ENCODE peak calls at places on chromosome 15, in six cellular contexts. One of them, this sample, is unnamed.

GRCh38 chr15:89332446-89332845 is 2.2 kb downstream of the POLG start:
- DNase-seq in H1: no peak
- DNase-seq in H9: peak; percentile 51
- DNase-seq in trophoblast cell: peak; percentile 23
- DNase-seq in neuronal stem cell: no peak
- DNase-seq in IMR-90: peak; percentile 10
- DNase-seq in this sample: peak; percentile 46

GRCh38 chr15:45469027-45469426 is 53.5 kb downstream of the SLC30A4 start:
- DNase-seq in H1: no peak
- DNase-seq in neuronal stem cell: no peak
- DNase-seq in IMR-90: no peak
- DNase-seq in H9: no peak
- DNase-seq in trophoblast cell: no peak
- DNase-seq in this sample: no peak

GRCh38 chr15:95653361-95653805 is 677.1 kb upstream of the NR2F2 start:
- DNase-seq in H1: no peak
- DNase-seq in IMR-90: no peak
- DNase-seq in trophoblast cell: peak; percentile 69
- DNase-seq in H9: no peak
- DNase-seq in neuronal stem cell: no peak
- DNase-seq in this sample: no peak

GRCh38 chr15:27175479-27176153 is 204.6 kb downstream of the GABRG3 start:
- DNase-seq in H1: no peak
- DNase-seq in neuronal stem cell: no peak
- DNase-seq in IMR-90: no peak
- DNase-seq in H9: peak; percentile 56
- DNase-seq in trophoblast cell: no peak
- DNase-seq in this sample: no peak

GRCh38 chr15:91929509-91929908 is 76.0 kb downstream of the SLCO3A1 start:
- DNase-seq in IMR-90: no peak
- DNase-seq in trophoblast cell: no peak
- DNase-seq in H1: no peak
- DNase-seq in neuronal stem cell: no peak
- DNase-seq in H9: no peak
- DNase-seq in this sample: no peak

GRCh38 chr15:81304226-81304625 is 19.7 kb downstream of the STARD5 start:
- DNase-seq in H1: no peak
- DNase-seq in trophoblast cell: peak; percentile 88
- DNase-seq in neuronal stem cell: no peak
- DNase-seq in H9: no peak
- DNase-seq in IMR-90: peak; percentile 80
- DNase-seq in this sample: peak; percentile 82

GRCh38 chr15:101148881-101149664 is 102.8 kb downstream of the CHSY1 start:
- DNase-seq in H1: no peak
- DNase-seq in neuronal stem cell: no peak
- DNase-seq in H9: no peak
- DNase-seq in trophoblast cell: no peak
- DNase-seq in IMR-90: no peak
- DNase-seq in this sample: no peak

GRCh38 chr15:51982013-51982769 is 10.6 kb upstream of the LEO1 start:
- DNase-seq in trophoblast cell: peak; percentile 90
- DNase-seq in neuronal stem cell: no peak
- DNase-seq in IMR-90: peak; percentile 82
- DNase-seq in H1: no peak
- DNase-seq in H9: no peak
- DNase-seq in this sample: peak; percentile 92

GRCh38 chr15:65576669-65577068 is 34.3 kb downstream of the INTS14 start:
- DNase-seq in trophoblast cell: no peak
- DNase-seq in H9: no peak
- DNase-seq in H1: no peak
- DNase-seq in neuronal stem cell: no peak
- DNase-seq in IMR-90: peak; percentile 57
- DNase-seq in this sample: peak; percentile 60

GRCh38 chr15:60414016-60414682 is 16.4 kb upstream of the ANXA2 start:
- DNase-seq in trophoblast cell: peak; percentile 52
- DNase-seq in H9: no peak
- DNase-seq in IMR-90: peak; percentile 78
- DNase-seq in neuronal stem cell: no peak
- DNase-seq in H1: no peak
- DNase-seq in this sample: peak; percentile 58

GRCh38 chr15:70801111-70801510 is 37.8 kb upstream of the UACA start:
- DNase-seq in H9: no peak
- DNase-seq in trophoblast cell: no peak
- DNase-seq in H1: no peak
- DNase-seq in neuronal stem cell: no peak
- DNase-seq in IMR-90: peak; percentile 41
- DNase-seq in this sample: peak; percentile 24

GRCh38 chr15:91193059-91193715 is 93.1 kb downstream of the SV2B start:
- DNase-seq in IMR-90: no peak
- DNase-seq in neuronal stem cell: no peak
- DNase-seq in H1: no peak
- DNase-seq in H9: no peak
- DNase-seq in trophoblast cell: no peak
- DNase-seq in this sample: no peak

GRCh38 chr15:70160803-70161565 is 63.3 kb upstream of the TLE3 start:
- DNase-seq in H1: no peak
- DNase-seq in neuronal stem cell: no peak
- DNase-seq in trophoblast cell: no peak
- DNase-seq in H9: no peak
- DNase-seq in IMR-90: no peak
- DNase-seq in this sample: no peak

GRCh38 chr15:100057281-100057680 is 284.5 kb downstream of the ADAMTS17 start:
- DNase-seq in IMR-90: no peak
- DNase-seq in neuronal stem cell: no peak
- DNase-seq in H1: no peak
- DNase-seq in H9: no peak
- DNase-seq in trophoblast cell: no peak
- DNase-seq in this sample: no peak

GRCh38 chr15:38612159-38612863 is 47.7 kb upstream of the RASGRP1 start:
- DNase-seq in neuronal stem cell: no peak
- DNase-seq in H1: no peak
- DNase-seq in H9: no peak
- DNase-seq in trophoblast cell: peak; percentile 51
- DNase-seq in IMR-90: no peak
- DNase-seq in this sample: no peak

GRCh38 chr15:51853987-51854386 is 24.5 kb downstream of the TMOD3 start:
- DNase-seq in H9: no peak
- DNase-seq in neuronal stem cell: no peak
- DNase-seq in H1: no peak
- DNase-seq in trophoblast cell: peak; percentile 33
- DNase-seq in IMR-90: peak; percentile 48
- DNase-seq in this sample: peak; percentile 58

GRCh38 chr15:31265090-31265870 is 61.4 kb upstream of the KLF13 start:
- DNase-seq in neuronal stem cell: no peak
- DNase-seq in trophoblast cell: no peak
- DNase-seq in IMR-90: no peak
- DNase-seq in H1: peak; percentile 44
- DNase-seq in H9: peak; percentile 20
- DNase-seq in this sample: no peak

GRCh38 chr15:57223345-57223744 is 153.0 kb upstream of the CGNL1 start:
- DNase-seq in trophoblast cell: no peak
- DNase-seq in H9: no peak
- DNase-seq in IMR-90: no peak
- DNase-seq in H1: no peak
- DNase-seq in neuronal stem cell: no peak
- DNase-seq in this sample: no peak

GRCh38 chr15:80478075-80478474 is 73.9 kb downstream of the ARNT2 start:
- DNase-seq in neuronal stem cell: no peak
- DNase-seq in IMR-90: peak; percentile 73
- DNase-seq in H1: no peak
- DNase-seq in trophoblast cell: no peak
- DNase-seq in H9: no peak
- DNase-seq in this sample: no peak

GRCh38 chr15:100734606-100735005 is 132.2 kb downstream of the ASB7 start:
- DNase-seq in trophoblast cell: no peak
- DNase-seq in neuronal stem cell: no peak
- DNase-seq in H9: no peak
- DNase-seq in IMR-90: no peak
- DNase-seq in H1: no peak
- DNase-seq in this sample: no peak

GRCh38 chr15:39573287-39573686 is 7.6 kb upstream of the THBS1 start:
- DNase-seq in IMR-90: no peak
- DNase-seq in H9: no peak
- DNase-seq in neuronal stem cell: no peak
- DNase-seq in H1: no peak
- DNase-seq in trophoblast cell: no peak
- DNase-seq in this sample: no peak

GRCh38 chr15:58269455-58270414 is 131.6 kb downstream of the AQP9 start:
- DNase-seq in H1: no peak
- DNase-seq in IMR-90: peak; percentile 71
- DNase-seq in trophoblast cell: peak; percentile 58
- DNase-seq in neuronal stem cell: peak; percentile 36
- DNase-seq in H9: peak; percentile 75
- DNase-seq in this sample: peak; percentile 74

GRCh38 chr15:98805434-98806274 is 157.3 kb downstream of the IGF1R start:
- DNase-seq in trophoblast cell: no peak
- DNase-seq in IMR-90: peak; percentile 7
- DNase-seq in neuronal stem cell: no peak
- DNase-seq in H1: no peak
- DNase-seq in H9: no peak
- DNase-seq in this sample: peak; percentile 34

GRCh38 chr15:72269739-72270138 is 2.6 kb downstream of the PARP6 start:
- DNase-seq in H9: no peak
- DNase-seq in H1: no peak
- DNase-seq in IMR-90: no peak
- DNase-seq in trophoblast cell: no peak
- DNase-seq in neuronal stem cell: no peak
- DNase-seq in this sample: no peak

GRCh38 chr15:96774216-96774615 is 443.7 kb downstream of the NR2F2 start:
- DNase-seq in H1: no peak
- DNase-seq in IMR-90: no peak
- DNase-seq in H9: no peak
- DNase-seq in neuronal stem cell: no peak
- DNase-seq in trophoblast cell: no peak
- DNase-seq in this sample: no peak

GRCh38 chr15:84752700-84753099 is 4.3 kb downstream of the ZNF592 start:
- DNase-seq in trophoblast cell: no peak
- DNase-seq in neuronal stem cell: no peak
- DNase-seq in IMR-90: peak; percentile 50
- DNase-seq in H1: no peak
- DNase-seq in H9: no peak
- DNase-seq in this sample: no peak

GRCh38 chr15:94236638-94237037 is 5.3 kb downstream of the MCTP2 start:
- DNase-seq in neuronal stem cell: no peak
- DNase-seq in H1: no peak
- DNase-seq in H9: no peak
- DNase-seq in IMR-90: no peak
- DNase-seq in trophoblast cell: no peak
- DNase-seq in this sample: peak; percentile 46

GRCh38 chr15:32952062-32952461 is 234.3 kb downstream of the GREM1 start:
- DNase-seq in IMR-90: peak; percentile 69
- DNase-seq in trophoblast cell: peak; percentile 58
- DNase-seq in H1: no peak
- DNase-seq in H9: no peak
- DNase-seq in neuronal stem cell: no peak
- DNase-seq in this sample: peak; percentile 10

GRCh38 chr15:83565553-83566159 is 88.3 kb upstream of the ADAMTSL3 start:
- DNase-seq in neuronal stem cell: peak; percentile 56
- DNase-seq in H9: no peak
- DNase-seq in IMR-90: peak; percentile 19
- DNase-seq in trophoblast cell: peak; percentile 49
- DNase-seq in H1: no peak
- DNase-seq in this sample: peak; percentile 34

GRCh38 chr15:65993226-65993625 is 123.9 kb downstream of the RAB11A start:
- DNase-seq in H9: no peak
- DNase-seq in IMR-90: no peak
- DNase-seq in neuronal stem cell: no peak
- DNase-seq in H1: no peak
- DNase-seq in trophoblast cell: no peak
- DNase-seq in this sample: no peak

GRCh38 chr15:94804613-94805012 is 573.3 kb downstream of the MCTP2 start:
- DNase-seq in H9: no peak
- DNase-seq in H1: no peak
- DNase-seq in trophoblast cell: no peak
- DNase-seq in neuronal stem cell: no peak
- DNase-seq in IMR-90: no peak
- DNase-seq in this sample: no peak

DNA sequence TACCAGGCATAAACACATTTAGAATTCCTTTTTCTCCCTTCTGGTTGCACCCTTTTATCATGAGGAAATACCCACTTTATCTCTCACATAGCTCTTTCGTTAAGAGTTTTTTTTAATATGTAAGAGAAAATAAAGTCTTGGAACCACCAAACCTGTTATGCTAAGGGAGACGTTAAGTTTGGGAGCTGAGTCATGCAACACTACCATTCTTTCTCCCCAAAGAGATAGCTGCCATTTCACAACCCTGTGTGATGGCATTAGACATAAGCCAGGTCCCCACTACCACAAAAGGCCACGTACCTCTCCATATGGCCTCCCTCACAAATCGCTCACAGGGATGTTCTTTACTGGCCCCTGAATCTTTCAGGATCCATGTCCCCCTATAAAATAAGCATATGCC is 7.6 kb upstream of the NIPA1 start:
- DNase-seq in H9: no peak
- DNase-seq in neuronal stem cell: no peak
- DNase-seq in trophoblast cell: peak; percentile 39
- DNase-seq in IMR-90: no peak
- DNase-seq in H1: no peak
- DNase-seq in this sample: peak; percentile 49
- H3K4ac ChIP-seq in H9: no peak overlapping the region
- H3K4ac ChIP-seq in neuronal stem cell: no peak overlapping the region
- H3K4ac ChIP-seq in trophoblast cell: no peak overlapping the region
- H3K4ac ChIP-seq in IMR-90: no peak overlapping the region
- H3K4ac ChIP-seq in H1: no peak overlapping the region
- H3K4ac ChIP-seq in this sample: no peak overlapping the region

DNA sequence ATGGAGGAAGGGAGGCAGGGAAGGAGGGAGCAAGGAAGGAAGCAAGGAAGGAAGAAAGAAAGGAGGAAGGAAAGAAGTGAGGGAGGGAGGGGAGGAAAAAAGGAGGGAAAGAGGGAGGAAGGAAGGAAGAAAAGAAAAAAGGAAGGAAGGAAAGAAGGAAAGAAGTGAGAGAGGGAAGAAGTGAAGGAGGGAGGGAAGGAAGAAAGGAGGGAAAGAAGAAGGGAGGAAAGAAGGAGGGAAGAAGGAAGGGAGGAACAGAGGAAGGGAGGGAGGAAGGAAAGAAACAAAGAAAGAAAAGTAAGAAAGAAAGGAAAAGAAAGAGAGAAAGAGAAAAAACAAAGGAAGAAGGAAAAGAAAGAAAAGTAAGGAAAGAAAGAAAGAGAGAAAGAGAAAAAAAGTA is 183.0 kb upstream of the SLC24A5 start:
- DNase-seq in H1: no peak
- DNase-seq in trophoblast cell: no peak
- DNase-seq in neuronal stem cell: no peak
- DNase-seq in IMR-90: no peak
- DNase-seq in H9: no peak
- DNase-seq in this sample: no peak
- H3K14ac ChIP-seq in H1: no peak overlapping the region
- H3K14ac ChIP-seq in trophoblast cell: no peak overlapping the region
- H3K14ac ChIP-seq in neuronal stem cell: no peak overlapping the region
- H3K14ac ChIP-seq in IMR-90: no peak overlapping the region
- H3K14ac ChIP-seq in H9: no peak overlapping the region
- H3K14ac ChIP-seq in this sample: no peak overlapping the region

GRCh38 chr15:78224024-78224413 is 10.3 kb downstream of the ACSBG1 start:
- DNase-seq in H1: no peak
- DNase-seq in H9: no peak
- DNase-seq in neuronal stem cell: no peak
- DNase-seq in trophoblast cell: no peak
- DNase-seq in IMR-90: no peak
- DNase-seq in this sample: no peak
- H4K91ac ChIP-seq in H1: no peak overlapping the region
- H4K91ac ChIP-seq in H9: no peak overlapping the region
- H4K91ac ChIP-seq in neuronal stem cell: no peak overlapping the region
- H4K91ac ChIP-seq in trophoblast cell: no peak overlapping the region
- H4K91ac ChIP-seq in IMR-90: no peak overlapping the region
- H4K91ac ChIP-seq in this sample: no peak overlapping the region

GRCh38 chr15:68820205-68820588 is 498 bp downstream of the ANP32A start:
- DNase-seq in H1: no peak
- DNase-seq in trophoblast cell: peak; percentile 50
- DNase-seq in H9: no peak
- DNase-seq in IMR-90: no peak
- DNase-seq in neuronal stem cell: no peak
- DNase-seq in this sample: peak; percentile 66
- H3K4ac ChIP-seq in H1: peak overlapping the region; percentile 99
- H3K4ac ChIP-seq in trophoblast cell: peak overlapping the region; percentile 99
- H3K4ac ChIP-seq in H9: no peak overlapping the region
- H3K4ac ChIP-seq in IMR-90: peak overlapping the region; percentile 94
- H3K4ac ChIP-seq in neuronal stem cell: peak overlapping the region; percentile 97
- H3K4ac ChIP-seq in this sample: no peak overlapping the region